ENCODE peak calls at places on chromosomes 1 and 21, in nine cellular contexts. K is upper lobe of left lung, U is esophagus squamous epithelium, P is endothelial cell of umbilical vein, J is heart left ventricle, H is adrenal gland, B is ovary, T is sigmoid colon, X is uterus. V is an unnamed sample.

GRCh38 chr21:29360799-29361765 is 62.4 kb downstream of the BACH1 start:
- DNase-seq in H (no peak), B (no peak), U (no peak), K (no peak), T (no peak), P (no peak), X (no peak), J (no peak), V (no peak)

GRCh38 chr1:74811421-74812179 is 78.6 kb downstream of the TYW3 start:
- DNase-seq in J (no peak), K (no peak), T (no peak), H (no peak), B (no peak), P (no peak), U (no peak), X (no peak), V (no peak)

GRCh38 chr1:100122177-100122576 is 10.6 kb downstream of the SASS6 start:
- DNase-seq in P (no peak), X (no peak), T (no peak), B (no peak), H (no peak), K (no peak), J (no peak), U (no peak), V (no peak)

GRCh38 chr1:221487781-221488520 is 253.9 kb downstream of the DUSP10 start:
- DNase-seq in J (no peak), T (no peak), B (no peak), P (no peak), U (no peak), H (no peak), K (no peak), X (no peak), V (no peak)

GRCh38 chr1:71019248-71019647 is 28.4 kb downstream of the PTGER3 start:
- DNase-seq in B (no peak), H (no peak), T (no peak), U (no peak), X (no peak), K (no peak), J (peak; percentile 13), P (no peak), V (no peak)

GRCh38 chr1:54532033-54532432 is 16.0 kb upstream of the ACOT11 start:
- DNase-seq in U (no peak), X (no peak), J (no peak), B (no peak), P (no peak), K (no peak), H (no peak), T (no peak), V (no peak)

GRCh38 chr1:217010253-217010652 is 287.0 kb upstream of the ESRRG start:
- DNase-seq in B (no peak), K (no peak), P (no peak), T (no peak), X (no peak), H (no peak), U (no peak), J (no peak), V (no peak)

GRCh38 chr21:27219068-27219467 is 252.2 kb upstream of the ADAMTS5 start:
- DNase-seq in T (no peak), P (no peak), B (no peak), X (no peak), U (no peak), K (no peak), H (no peak), J (no peak), V (no peak)

GRCh38 chr1:184854456-184855180 is 100.0 kb upstream of the EDEM3 start:
- DNase-seq in T (no peak), P (peak; percentile 70), B (no peak), K (no peak), U (no peak), H (no peak), X (no peak), J (no peak), V (no peak)

GRCh38 chr1:76865696-76866291 is 1.5 kb upstream of the ST6GALNAC5 start:
- DNase-seq in K (no peak), J (no peak), B (no peak), H (no peak), U (no peak), P (no peak), T (no peak), X (no peak), V (no peak)

GRCh38 chr1:247177755-247178154 is 5.9 kb upstream of the ZNF124 start:
- DNase-seq in B (no peak), T (no peak), U (no peak), J (no peak), H (no peak), P (no peak), K (no peak), X (no peak), V (no peak)

GRCh38 chr1:196271212-196271947 is 336.9 kb downstream of the KCNT2 start:
- DNase-seq in P (no peak), T (no peak), X (no peak), J (no peak), H (no peak), U (no peak), K (no peak), B (no peak), V (no peak)

GRCh38 chr1:170664828-170665617 is 1.1 kb downstream of the PRRX1 start:
- DNase-seq in P (peak; percentile 43), U (no peak), X (peak; percentile 48), K (no peak), J (peak; percentile 46), B (peak; percentile 60), T (peak; percentile 67), H (peak; percentile 48), V (no peak)

GRCh38 chr1:3504151-3504822 is 49.8 kb downstream of the ARHGEF16 start:
- DNase-seq in P (peak; percentile 94), K (peak; percentile 36), X (peak; percentile 83), H (peak; percentile 31), B (no peak), U (no peak), T (peak; percentile 84), J (no peak), V (no peak)

DNA sequence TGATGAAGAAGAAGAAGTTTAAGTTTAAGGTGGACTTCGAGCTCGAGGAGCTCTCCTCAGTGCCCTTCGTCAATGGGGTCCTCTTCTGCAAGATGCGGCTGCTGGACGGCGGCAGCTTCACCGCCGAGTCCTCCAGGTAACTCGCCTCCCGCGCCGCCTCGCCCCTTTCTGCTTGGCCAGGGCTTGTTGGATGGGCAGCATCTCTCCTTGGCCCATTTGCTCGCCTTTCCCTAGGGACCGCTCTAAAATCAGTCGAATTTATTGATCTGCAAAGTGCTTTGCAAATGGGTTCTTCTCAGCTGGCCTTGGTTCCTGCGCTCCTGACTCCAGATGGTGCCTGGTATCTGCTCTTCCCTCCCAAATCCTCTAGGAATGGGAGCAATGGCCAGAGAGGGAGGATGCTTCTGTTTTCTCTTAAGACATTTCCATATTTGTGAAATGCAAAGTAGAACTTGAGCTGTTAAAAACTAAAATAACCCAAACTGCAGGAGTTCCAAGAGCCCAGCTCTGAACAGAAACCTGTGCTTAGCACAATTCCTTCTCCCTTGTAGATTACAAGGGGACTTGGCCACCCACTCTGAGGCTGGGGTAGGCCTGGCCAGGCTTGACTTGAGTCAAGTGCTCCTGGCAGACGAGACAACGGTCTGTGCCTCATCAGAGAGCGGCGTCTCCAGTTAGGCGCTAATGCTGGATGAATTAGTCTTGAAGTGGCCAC is 687 bp downstream of the EEIG2 start:
- DNase-seq in U (peak; percentile 11), H (peak; percentile 40), P (peak; percentile 62), B (peak; percentile 44), K (peak; percentile 74), J (peak; percentile 40), T (peak; percentile 79), X (peak; percentile 42), V (peak; percentile 56)
- TF ChIP-seq POLR2A in U (peak; percentile 57), H (peak; percentile 48), P (no peak), B (no peak), K (no peak), J (no peak), T (no peak), X (no peak), V (peak; percentile 25)

DNA sequence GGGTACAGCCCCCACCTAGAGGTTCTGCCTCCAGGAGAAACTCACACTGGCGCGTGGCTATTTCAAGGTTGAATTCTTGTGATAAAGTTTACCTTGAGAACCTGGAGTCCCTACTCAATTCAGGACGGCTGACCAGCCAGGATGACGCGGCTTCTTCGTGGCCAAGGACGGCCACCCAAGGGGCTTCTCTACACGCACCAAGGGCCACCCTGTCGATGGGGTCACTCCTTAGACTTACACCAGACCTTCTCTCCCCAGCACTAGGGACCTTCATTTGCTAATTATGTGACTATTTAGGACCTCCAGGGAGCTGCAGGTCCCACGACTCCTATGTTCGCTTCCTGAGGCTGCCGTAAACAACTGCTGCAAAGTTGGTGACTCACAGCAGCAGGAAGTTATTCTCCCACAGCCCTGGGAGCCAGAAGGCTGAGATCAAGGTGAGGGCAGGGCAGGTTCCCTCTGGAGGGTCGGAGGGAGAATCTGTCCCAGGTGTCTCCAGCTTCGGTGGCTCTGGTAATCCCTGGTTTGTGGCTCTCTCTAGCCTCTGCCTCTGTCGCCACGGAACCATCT is 135.9 kb downstream of the NPHP4 start:
- DNase-seq in K (no peak), H (peak; percentile 30), U (no peak), P (peak; percentile 52), B (no peak), T (no peak), X (no peak), J (no peak), V (no peak)
- TF ChIP-seq POLR2A in K (no peak), H (no peak), U (no peak), P (no peak), B (no peak), T (no peak), X (no peak), J (no peak), V (no peak)

GRCh38 chr1:31939484-31940329 is 1.5 kb upstream of the PTP4A2 start:
- DNase-seq in U (no peak), T (no peak), H (peak; percentile 89), B (peak; percentile 72), P (peak; percentile 66), J (no peak), K (peak; percentile 77), X (peak; percentile 74), V (peak; percentile 77)
- TF ChIP-seq POLR2A in U (no peak), T (no peak), H (no peak), B (no peak), P (no peak), J (no peak), K (no peak), X (no peak), V (peak; percentile 49)

GRCh38 chr1:174999926-175000696 is at the start of gene CACYBP:
- DNase-seq in H (no peak), K (peak; percentile 37), T (no peak), U (peak; percentile 23), X (no peak), P (peak; percentile 54), J (peak; percentile 56), B (no peak), V (peak; percentile 77)
- TF ChIP-seq POLR2A in H (peak; percentile 50), K (no peak), T (no peak), U (peak; percentile 63), X (peak; percentile 31), P (no peak), J (no peak), B (peak; percentile 7), V (no peak)

GRCh38 chr1:8197493-8198282 is 120.2 kb upstream of the SLC45A1 start:
- DNase-seq in T (peak; percentile 91), U (no peak), X (peak; percentile 87), B (peak; percentile 80), J (peak; percentile 29), P (peak; percentile 94), K (peak; percentile 82), H (peak; percentile 86), V (peak; percentile 74)
- TF ChIP-seq POLR2A in T (no peak), U (no peak), X (no peak), B (no peak), J (no peak), P (peak; percentile 50), K (no peak), H (no peak), V (no peak)

V was measured in right lobe of liver.